ENCODE peak calls at places on chromosome 4, in four cellular contexts. I is stomach, G is Karpas-422, E is cardiac muscle cell. V is an unnamed sample. For H3K4me1 and H3K36me3, the result is how much of the 10 kb centered on the place peaks cover.

GRCh38 chr4:83961575-83961974 is 425.7 kb downstream of the GPAT3 start:
- DNase-seq in E (peak), I (no peak), G (peak), V (no peak)

GRCh38 chr4:66741081-66741480 is 804.2 kb downstream of the CENPC start:
- DNase-seq in E (no peak), I (no peak), G (no peak), V (no peak)

GRCh38 chr4:113101669-113102068 is 52.2 kb downstream of the ANK2 start:
- DNase-seq in I (no peak), G (no peak), E (peak), V (no peak)

GRCh38 chr4:146398404-146398803 is 123.3 kb downstream of the SLC10A7 start:
- DNase-seq in I (no peak), G (no peak), E (no peak), V (no peak)

GRCh38 chr4:176882201-176882600 is 89.5 kb upstream of the VEGFC start:
- DNase-seq in I (no peak), E (no peak), G (no peak), V (no peak)

GRCh38 chr4:186942745-186943606 is 219.3 kb upstream of the FAT1 start:
- DNase-seq in I (no peak), E (peak), G (peak), V (no peak)

GRCh38 chr4:158193171-158193749 is 17.0 kb upstream of the TMEM144 start:
- DNase-seq in I (no peak), E (peak), G (peak), V (no peak)

GRCh38 chr4:15234101-15234500 is 193.7 kb upstream of the C1QTNF7 start:
- DNase-seq in G (no peak), I (no peak), E (peak), V (no peak)

GRCh38 chr4:53459548-53459947 is 82.1 kb downstream of the FIP1L1 start:
- DNase-seq in E (peak), G (no peak), I (no peak), V (no peak)

GRCh38 chr4:48979897-48980579 is 6.0 kb upstream of the CWH43 start:
- DNase-seq in G (no peak), I (no peak), E (no peak), V (no peak)

GRCh38 chr4:34323549-34324325 is 1920.6 kb downstream of the ARAP2 start:
- DNase-seq in E (peak), G (no peak), I (no peak), V (no peak)

GRCh38 chr4:35723973-35724372 is 520.3 kb downstream of the ARAP2 start:
- DNase-seq in E (no peak), I (no peak), G (no peak), V (no peak)

GRCh38 chr4:38868055-38868965 is 704 bp downstream of the FAM114A1 start:
- DNase-seq in E (peak), I (peak), G (peak), V (peak)

GRCh38 chr4:152536545-152537182 is 772 bp upstream of the FBXW7 start:
- DNase-seq in G (peak), I (no peak), E (peak), V (no peak)

GRCh38 chr4:65502151-65502691 is 168.1 kb downstream of the EPHA5 start:
- DNase-seq in E (peak), G (no peak), I (no peak), V (no peak)

GRCh38 chr4:140688711-140689598 is 67.2 kb downstream of the TBC1D9 start:
- DNase-seq in I (no peak), E (peak), G (no peak), V (no peak)

GRCh38 chr4:80201326-80202151 is 4.2 kb downstream of the PRDM8 start:
- DNase-seq in G (no peak), E (peak), I (no peak), V (peak)

GRCh38 chr4:71460368-71460767 is 121.5 kb downstream of the SLC4A4 start:
- DNase-seq in E (no peak), I (no peak), G (no peak), V (no peak)

GRCh38 chr4:6884341-6884870 is 25.2 kb upstream of the TBC1D14 start:
- DNase-seq in G (no peak), E (no peak), I (no peak), V (no peak)

GRCh38 chr4:1512738-1513660 is 106.8 kb upstream of the NKX1-1 start:
- DNase-seq in I (peak), E (peak), G (no peak), V (peak)

GRCh38 chr4:186726440-186727148 is 2.9 kb upstream of the FAT1 start:
- DNase-seq in G (no peak), I (peak), E (peak), V (peak)

GRCh38 chr4:100294356-100294755 is 104.1 kb upstream of the DDIT4L start:
- DNase-seq in G (no peak), E (peak), I (no peak), V (no peak)

GRCh38 chr4:83708500-83709175 is 172.7 kb downstream of the GPAT3 start:
- DNase-seq in G (no peak), E (no peak), I (no peak), V (no peak)

GRCh38 chr4:125317526-125317880 is 2.7 kb downstream of the FAT4 start:
- DNase-seq in G (no peak), I (no peak), E (peak), V (peak)

GRCh38 chr4:2797188-2797544 is 4.3 kb downstream of the SH3BP2 start:
- DNase-seq in I (peak), E (no peak), G (no peak), V (no peak)
- H3K4me1 ChIP-seq in I (half or more), E (under half), G (under half), V (under half)

GRCh38 chr4:161317000-161317399 is 846.8 kb downstream of the FSTL5 start:
- DNase-seq in I (no peak), G (no peak), E (no peak), V (no peak)

DNA sequence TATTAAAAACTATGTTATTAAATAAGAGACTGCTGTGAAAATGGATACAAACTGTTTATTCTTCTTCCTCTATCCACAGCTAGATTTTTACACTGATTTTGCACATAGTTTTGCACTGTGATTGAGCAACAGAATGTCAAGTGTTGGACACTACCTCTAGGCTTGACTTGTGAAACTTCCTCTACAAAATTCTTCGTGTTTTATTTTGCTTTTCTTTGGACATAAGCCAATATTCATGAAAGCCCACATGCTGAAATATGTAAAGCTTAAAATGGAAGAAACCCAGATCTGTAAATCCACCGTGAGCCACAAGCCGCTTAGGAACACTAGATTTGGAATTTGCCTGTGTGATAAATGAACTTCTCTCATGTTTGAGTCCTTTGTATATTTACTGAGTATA is 849.4 kb downstream of the FSTL5 start:
- DNase-seq in G (no peak), I (no peak), E (no peak), V (no peak)
- H3K36me3 ChIP-seq in G (under half), I (under half), E (under half), V (under half)

GRCh38 chr4:24979554-24979953 is 51.2 kb downstream of the LGI2 start:
- DNase-seq in E (peak), I (no peak), G (no peak), V (no peak)
- H3K4me3 ChIP-seq in E (no peak), I (peak), G (no peak), V (no peak)

DNA sequence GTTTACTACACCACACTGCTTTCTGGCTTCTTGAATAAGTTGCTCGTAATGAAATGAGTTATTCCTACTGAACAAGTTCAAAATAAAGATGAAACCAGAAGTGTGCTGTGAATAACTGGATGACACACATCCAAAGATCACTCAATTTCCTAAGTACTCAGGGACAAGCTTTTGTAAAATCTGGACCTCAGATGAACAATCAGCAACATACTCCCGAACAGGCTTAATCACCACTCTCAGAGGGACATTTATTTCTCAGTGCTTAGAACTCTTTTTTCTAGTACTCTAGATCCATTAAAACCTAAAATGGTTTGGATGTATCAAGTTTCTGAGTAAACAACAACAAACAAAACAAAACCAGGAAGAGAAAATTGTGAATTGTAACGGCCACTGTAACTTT is 61.5 kb upstream of the EXOC1L start:
- DNase-seq in E (no peak), G (no peak), I (no peak), V (no peak)
- H3K4me1 ChIP-seq in E (under half), G (under half), I (under half), V (under half)

GRCh38 chr4:13553081-13553480 is 8.8 kb upstream of the NKX3-2 start:
- DNase-seq in E (no peak), G (no peak), I (no peak), V (no peak)
- H3K36me3 ChIP-seq in E (under half), G (under half), I (under half), V (under half)

GRCh38 chr4:3344104-3344503 is 51.3 kb downstream of the RGS12 start:
- DNase-seq in G (no peak), E (no peak), I (no peak), V (no peak)
- H3K4me3 ChIP-seq in G (no peak), E (no peak), I (no peak), V (no peak)

GRCh38 chr4:7902101-7902553 is 37.5 kb downstream of the AFAP1 start:
- DNase-seq in I (no peak), G (no peak), E (no peak), V (no peak)

GRCh38 chr4:7904942-7905341 is 34.7 kb downstream of the AFAP1 start:
- DNase-seq in I (no peak), E (peak), G (no peak), V (no peak)

GRCh38 chr4:7902826-7903225 is 36.8 kb downstream of the AFAP1 start:
- DNase-seq in E (no peak), I (no peak), G (no peak), V (no peak)

GRCh38 chr4:7904108-7904516 is 35.5 kb downstream of the AFAP1 start:
- DNase-seq in E (peak), I (no peak), G (no peak), V (no peak)

DNA sequence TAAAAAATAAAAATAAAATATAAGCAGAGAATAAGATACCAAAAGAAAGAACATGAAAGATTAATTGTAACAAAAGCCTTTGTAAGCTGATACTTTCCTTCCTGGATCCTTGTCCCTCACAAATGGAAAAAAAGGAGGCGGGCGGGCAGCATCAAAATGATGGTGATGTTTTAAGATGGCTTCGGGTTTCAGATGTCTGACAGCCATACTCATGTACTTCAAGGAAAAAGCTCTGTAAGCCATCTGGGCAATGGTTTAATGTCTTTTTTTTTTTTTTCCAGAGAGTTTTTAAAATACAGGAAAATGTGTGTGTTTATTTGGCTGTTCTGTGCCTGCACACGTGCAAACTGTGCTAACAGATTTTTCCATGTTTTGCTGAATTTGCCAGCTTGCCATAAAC is 36.0 kb downstream of the AFAP1 start:
- DNase-seq in E (no peak), G (no peak), I (no peak), V (no peak)
- H3K4me1 ChIP-seq in E (half or more), G (under half), I (half or more), V (under half)

GRCh38 chr4:185399466-185399865 is 2.8 kb downstream of the ANKRD37 start:
- DNase-seq in G (no peak), I (no peak), E (no peak), V (no peak)
- H3K36me3 ChIP-seq in G (under half), I (under half), E (under half), V (under half)

DNA sequence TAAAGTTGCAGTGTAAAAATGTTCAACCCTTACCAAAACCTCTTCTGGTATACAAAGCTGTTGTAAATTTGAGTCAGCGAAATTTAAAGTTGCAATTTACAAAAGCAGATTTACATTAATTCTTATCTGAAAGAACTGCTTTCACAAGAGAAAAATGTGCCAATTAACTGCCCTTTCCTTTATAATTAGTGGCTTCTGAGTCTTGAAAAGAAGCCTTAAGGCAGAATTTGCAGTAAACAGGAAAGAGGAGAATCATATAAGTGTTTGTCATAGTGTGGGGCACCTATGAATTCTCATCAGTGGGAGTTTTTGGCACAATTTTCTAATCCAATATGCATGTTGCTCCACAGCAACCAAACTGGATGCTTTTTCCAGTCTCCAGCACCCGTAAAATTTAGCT is 125.3 kb upstream of the GABRG1 start:
- DNase-seq in E (no peak), I (no peak), G (no peak), V (no peak)
- H3K4me3 ChIP-seq in E (no peak), I (no peak), G (no peak), V (no peak)

V was measured in aorta.